ENCODE peak calls at places on chromosomes 13 and 19, in five cellular contexts. A is osteoblast, H is heart right ventricle, E is cardiac muscle cell, F is mammary epithelial cell. M is an unnamed sample.

GRCh38 chr13:79749985-79750551 is 269.1 kb downstream of the NDFIP2 start:
- DNase-seq in E (peak), H (peak), A (no peak), F (peak), M (no peak)

GRCh38 chr13:67033170-67033569 is 197.0 kb downstream of the PCDH9 start:
- DNase-seq in A (peak), E (no peak), H (no peak), F (no peak), M (no peak)

GRCh38 chr19:37251308-37252229 is 33.6 kb downstream of the ZNF383 start:
- DNase-seq in A (peak), H (peak), F (peak), E (no peak), M (peak)

GRCh38 chr13:36090592-36090991 is 40.6 kb downstream of the DCLK1 start:
- DNase-seq in F (no peak), E (no peak), H (no peak), A (peak), M (no peak)

GRCh38 chr13:25095862-25096453 is at the start of gene PABPC3:
- DNase-seq in E (no peak), A (peak), H (no peak), F (no peak), M (no peak)

GRCh38 chr13:33111414-33112110 is 95.3 kb downstream of the KL start:
- DNase-seq in F (no peak), H (no peak), E (no peak), A (peak), M (no peak)

GRCh38 chr19:56916528-56916927 is 76.0 kb upstream of the PEG3 start:
- DNase-seq in E (no peak), H (no peak), A (no peak), F (no peak), M (no peak)

GRCh38 chr13:111248822-111249221 is 71.6 kb upstream of the TEX29 start:
- DNase-seq in F (no peak), A (no peak), H (no peak), E (no peak), M (no peak)

GRCh38 chr19:16445238-16446107 is 26.3 kb downstream of the EPS15L1 start:
- DNase-seq in E (no peak), H (no peak), A (peak), F (peak), M (no peak)

GRCh38 chr13:28753208-28753892 is 34.6 kb upstream of the SLC46A3 start:
- DNase-seq in H (peak), A (peak), E (peak), F (peak), M (peak)

GRCh38 chr13:95354680-95355487 is 53.6 kb upstream of the ABCC4 start:
- DNase-seq in A (no peak), E (no peak), F (no peak), H (no peak), M (peak)

GRCh38 chr13:93262729-93263128 is 36.1 kb downstream of the GPC6 start:
- DNase-seq in H (no peak), F (peak), E (no peak), A (no peak), M (no peak)

GRCh38 chr13:90974249-90974954 is 373.1 kb upstream of the MIR17HG start:
- DNase-seq in H (no peak), A (no peak), F (no peak), E (no peak), M (no peak)

GRCh38 chr19:49103331-49104085 is 10.7 kb upstream of the LIN7B start:
- DNase-seq in H (no peak), F (no peak), E (no peak), A (peak), M (no peak)

GRCh38 chr13:102878491-102878890 is 32.7 kb downstream of the ERCC5 start:
- DNase-seq in A (no peak), H (no peak), E (no peak), F (no peak), M (no peak)

GRCh38 chr13:102877285-102877684 is 31.5 kb downstream of the ERCC5 start:
- DNase-seq in A (no peak), H (no peak), E (no peak), F (peak), M (no peak)

GRCh38 chr13:102879793-102880499 is 34.1 kb downstream of the ERCC5 start:
- DNase-seq in F (no peak), E (no peak), A (no peak), H (no peak), M (no peak)

DNA sequence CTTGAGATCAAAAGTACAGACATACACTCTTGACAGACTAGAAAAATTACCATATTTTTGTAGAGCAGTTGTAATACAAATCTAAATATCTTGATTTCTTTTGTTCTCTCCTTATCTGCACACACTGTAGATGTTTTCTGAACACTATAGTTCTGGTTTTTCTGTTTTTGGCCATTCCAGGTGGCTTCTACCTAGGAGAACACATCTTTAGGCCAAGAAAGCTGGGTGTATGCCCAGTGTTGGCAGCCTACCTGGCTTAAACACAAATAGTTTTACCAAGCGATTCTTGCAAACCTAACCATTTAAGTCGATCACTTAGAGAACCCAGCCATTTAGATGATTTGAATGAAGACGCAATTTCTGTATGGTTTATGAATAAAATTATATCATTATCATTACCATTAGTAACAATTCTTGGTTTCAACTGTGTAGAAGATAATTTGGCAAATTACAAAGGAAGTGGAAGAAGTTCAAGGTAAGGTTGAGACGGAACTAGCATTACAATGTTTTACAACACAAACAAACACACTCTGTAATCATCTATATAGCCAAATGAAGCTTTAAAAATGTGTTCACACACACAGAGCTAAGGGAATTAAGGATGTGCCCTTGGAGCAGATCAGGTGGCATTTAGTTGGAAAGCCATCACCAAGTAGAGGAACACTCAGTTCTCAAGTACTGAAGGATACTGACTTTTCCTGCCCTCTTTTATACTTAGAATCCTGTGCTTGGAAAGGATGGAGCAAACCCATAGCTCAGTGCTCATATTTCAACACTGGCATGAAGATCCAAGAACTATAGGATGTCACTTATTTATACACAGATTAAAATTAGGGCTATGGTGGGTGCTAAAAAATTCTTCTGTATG is 36.2 kb downstream of the ERCC5 start:
- DNase-seq in E (no peak), F (no peak), A (no peak), H (no peak), M (no peak)
- H3K27ac ChIP-seq in E (no peak), F (no peak), A (no peak), H (no peak), M (no peak)

DNA sequence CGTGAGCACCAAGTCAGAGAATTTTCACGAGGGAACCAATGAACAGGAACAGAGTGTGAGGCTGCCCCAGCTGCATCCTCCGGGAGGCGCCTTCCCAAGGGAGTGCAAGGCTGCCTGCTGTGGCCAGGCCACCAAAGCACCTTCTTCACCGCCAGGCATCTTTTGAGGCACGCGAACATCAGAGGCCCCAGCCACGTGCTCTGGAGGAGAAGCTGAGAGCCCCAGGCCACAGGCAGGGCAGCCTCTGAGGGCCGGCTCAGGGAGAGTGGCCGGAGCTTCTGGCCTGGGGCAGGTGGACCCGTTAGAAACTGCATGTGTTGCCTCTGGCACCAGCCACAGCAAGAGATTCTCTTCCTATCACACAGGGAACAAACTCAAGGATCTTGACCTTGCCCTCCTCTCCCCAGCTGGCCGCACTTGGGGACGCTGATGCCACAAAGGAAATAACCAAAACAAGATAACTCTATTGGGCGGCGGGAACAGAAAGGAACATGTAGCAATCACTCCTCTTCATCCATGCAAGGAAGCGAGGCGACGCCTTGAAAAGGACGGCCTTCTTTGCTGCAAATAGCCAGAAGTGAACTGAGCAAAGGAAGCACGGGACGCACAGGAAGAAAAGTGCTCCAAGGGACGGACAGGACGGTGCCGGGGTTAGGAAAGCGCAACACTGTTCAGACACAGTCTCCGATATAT is 19.9 kb downstream of the GAS6 start:
- DNase-seq in A (no peak), H (no peak), E (no peak), F (no peak), M (no peak)
- H3K27ac ChIP-seq in A (no peak), H (peak), E (no peak), F (no peak), M (no peak)

GRCh38 chr19:42303876-42304275 is 1.5 kb upstream of the PAFAH1B3 start:
- DNase-seq in F (no peak), H (no peak), E (no peak), A (no peak), M (no peak)
- H3K27ac ChIP-seq in F (no peak), H (no peak), E (no peak), A (no peak), M (no peak)

GRCh38 chr13:26517931-26518330 is 39.6 kb upstream of the WASF3 start:
- DNase-seq in A (no peak), F (no peak), H (no peak), E (no peak), M (no peak)
- H3K27ac ChIP-seq in A (no peak), F (no peak), H (no peak), E (no peak), M (no peak)

GRCh38 chr19:40411958-40412499 is 1.1 kb downstream of the PRX start:
- DNase-seq in A (peak), E (no peak), F (no peak), H (no peak), M (no peak)
- H3K27ac ChIP-seq in A (no peak), E (no peak), F (no peak), H (peak), M (no peak)

DNA sequence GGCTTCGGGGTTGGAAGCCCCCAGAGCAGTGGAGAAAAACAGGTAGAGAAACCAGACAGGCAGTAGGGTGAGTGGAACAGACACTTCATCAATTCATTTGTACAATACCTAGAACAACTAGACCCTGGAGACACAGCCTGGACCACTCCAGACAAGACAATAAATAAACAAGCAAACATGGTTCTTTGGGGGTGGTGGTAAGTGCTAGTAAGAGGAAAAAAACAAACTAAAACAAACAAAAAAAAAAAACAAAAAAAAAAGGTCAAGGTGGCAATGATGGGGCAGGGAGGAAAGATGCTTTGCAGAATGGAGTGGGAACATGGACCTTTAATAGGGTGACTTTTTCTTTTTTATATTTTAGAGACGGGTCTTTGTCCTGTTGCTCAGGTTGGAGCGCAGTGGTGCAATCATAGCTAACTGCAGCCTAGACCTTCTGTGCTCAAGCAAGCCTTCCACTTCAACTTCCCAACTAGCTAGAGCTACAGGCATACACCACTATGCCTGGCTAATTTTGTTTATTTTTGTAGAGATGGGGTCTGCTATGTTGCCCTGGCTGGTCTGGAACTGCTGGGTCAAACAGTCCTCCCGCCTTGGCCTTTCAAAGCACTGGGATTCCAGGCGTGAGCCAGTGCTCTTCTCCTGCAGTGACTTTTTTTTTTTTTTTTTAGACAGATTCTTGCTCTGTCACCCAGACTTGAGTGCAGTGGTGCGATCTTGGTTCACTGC is 3.1 kb downstream of the JUNB start:
- DNase-seq in A (no peak), H (no peak), E (no peak), F (no peak), M (no peak)
- H3K27ac ChIP-seq in A (peak), H (peak), E (peak), F (peak), M (peak)

GRCh38 chr19:3054972-3055740 is 7.1 kb downstream of the TLE5 start:
- DNase-seq in F (peak), A (peak), E (no peak), H (no peak), M (no peak)
- H3K27ac ChIP-seq in F (peak), A (no peak), E (peak), H (no peak), M (peak)

GRCh38 chr19:50968709-50969412 is 530 bp downstream of the KLK6 start:
- DNase-seq in A (no peak), E (no peak), F (no peak), H (no peak), M (no peak)
- H3K27ac ChIP-seq in A (no peak), E (no peak), F (peak), H (no peak), M (no peak)

GRCh38 chr19:17497149-17497798 is 14.2 kb upstream of the PGLS start:
- DNase-seq in F (no peak), E (no peak), H (no peak), A (peak), M (no peak)
- H3K27ac ChIP-seq in F (no peak), E (peak), H (no peak), A (no peak), M (no peak)

GRCh38 chr19:1241417-1242095 is at the start of gene ATP5F1D:
- DNase-seq in H (peak), A (peak), E (peak), F (peak), M (peak)

GRCh38 chr19:1240925-1241324 is 626 bp upstream of the ATP5F1D start:
- DNase-seq in E (no peak), A (no peak), H (no peak), F (no peak), M (no peak)

GRCh38 chr19:1238373-1239303 is 833 bp upstream of the CBARP start:
- DNase-seq in E (no peak), H (no peak), F (no peak), A (peak), M (no peak)

GRCh38 chr19:1239420-1239795 is 1.6 kb upstream of the CBARP start:
- DNase-seq in F (no peak), H (no peak), A (no peak), E (no peak), M (no peak)

GRCh38 chr19:1239796-1240737 is 1.5 kb upstream of the ATP5F1D start:
- DNase-seq in A (peak), H (peak), F (peak), E (peak), M (peak)
- H3K27ac ChIP-seq in A (peak), H (peak), F (no peak), E (peak), M (peak)